ENCODE peak calls at places on chromosomes 13 and 19, in nine cellular contexts. H is NCI-H1417 treated with DMSO at 0.1 percent for 48 hours; M is amniotic epithelial cell; C is DMS153; Q is activated T-cell treated with anti-CD3 and anti-CD28 coated beads, Interleukin-2, amount 50 U/mL, for 48 hours; A is T-helper 17 cell; N is kidney tubule cell; I is neural progenitor cell; J is body of pancreas. Z is an unnamed sample.

GRCh38 chr13:42043676-42044075 is 4.8 kb upstream of the DGKH start:
- DNase-seq in J (no peak), N (no peak), M (no peak), H (no peak), Q (no peak), A (no peak), C (no peak), I (no peak), Z (no peak)

GRCh38 chr13:96544965-96545364 is 449.3 kb downstream of the OXGR1 start:
- DNase-seq in A (no peak), Q (no peak), N (no peak), H (no peak), C (no peak), I (no peak), J (no peak), M (peak), Z (no peak)

GRCh38 chr13:91813255-91813654 is 414.8 kb downstream of the GPC5 start:
- DNase-seq in I (no peak), J (no peak), N (no peak), C (peak), H (no peak), A (no peak), Q (no peak), M (peak), Z (no peak)

GRCh38 chr13:46129124-46129523 is 24.3 kb upstream of the CPB2 start:
- DNase-seq in Q (no peak), J (no peak), M (no peak), N (no peak), C (no peak), H (no peak), A (no peak), I (no peak), Z (no peak)

GRCh38 chr13:72463561-72463960 is 263.9 kb downstream of the MZT1 start:
- DNase-seq in Q (no peak), I (no peak), M (peak), H (no peak), C (no peak), N (peak), A (no peak), J (no peak), Z (no peak)

GRCh38 chr19:16626796-16627193 is 1.2 kb downstream of the MED26 start:
- DNase-seq in J (no peak), M (no peak), I (peak), A (no peak), N (no peak), Q (no peak), H (no peak), C (no peak), Z (no peak)

GRCh38 chr13:32284927-32285632 is 30.1 kb downstream of the ZAR1L start:
- DNase-seq in A (no peak), H (no peak), Q (no peak), I (peak), M (peak), C (no peak), J (peak), N (peak), Z (no peak)

GRCh38 chr19:19514215-19514633 is 1.1 kb downstream of the TSSK6 start:
- DNase-seq in Q (no peak), J (peak), I (no peak), M (peak), H (no peak), A (no peak), N (no peak), C (no peak), Z (peak)

GRCh38 chr13:98396071-98396710 is 180.7 kb downstream of the STK24 start:
- DNase-seq in A (no peak), M (no peak), C (no peak), I (no peak), Q (no peak), H (no peak), J (no peak), N (no peak), Z (no peak)